ENCODE peak calls at places on chromosomes 6 and 20, in eight cellular contexts. D, L, U, B, Q, N, R and W are unnamed samples.

GRCh38 chr6:36769676-36770499 is 69.4 kb downstream of the CPNE5 start:
- DNase-seq in D (peak), L (no peak), U (peak), B (peak), Q (peak), N (peak), R (peak), W (no peak)

GRCh38 chr20:14700641-14700965 is 363.2 kb upstream of the FLRT3 start:
- DNase-seq in D (peak), L (no peak), U (peak), B (peak), Q (no peak), N (peak), R (no peak), W (no peak)

GRCh38 chr6:105921781-105922180 is 164.4 kb upstream of the PRDM1 start:
- DNase-seq in D (no peak), L (no peak), U (no peak), B (no peak), Q (peak), N (no peak), R (no peak), W (no peak)

GRCh38 chr20:22833851-22834250 is 201.3 kb upstream of the SSTR4 start:
- DNase-seq in D (no peak), L (no peak), U (peak), B (peak), Q (no peak), N (no peak), R (no peak), W (no peak)

GRCh38 chr6:2157441-2158127 is 87.8 kb downstream of the GMDS start:
- DNase-seq in D (peak), L (no peak), U (no peak), B (peak), Q (peak), N (peak), R (peak), W (no peak)

GRCh38 chr6:33591633-33592032 is 11.6 kb upstream of the BAK1 start:
- DNase-seq in D (no peak), L (no peak), U (no peak), B (no peak), Q (no peak), N (no peak), R (no peak), W (no peak)

GRCh38 chr20:10679269-10679668 is 5.5 kb upstream of the JAG1 start:
- DNase-seq in D (peak), L (no peak), U (peak), B (peak), Q (peak), N (no peak), R (peak), W (no peak)

GRCh38 chr6:47520282-47520681 is 42.7 kb downstream of the CD2AP start:
- DNase-seq in D (no peak), L (no peak), U (no peak), B (no peak), Q (no peak), N (no peak), R (no peak), W (no peak)

GRCh38 chr6:37038297-37039198 is 33.1 kb downstream of the FGD2 start:
- DNase-seq in D (no peak), L (no peak), U (no peak), B (no peak), Q (peak), N (peak), R (no peak), W (no peak)

GRCh38 chr6:48068326-48069191 is 42.4 kb downstream of the PTCHD4 start:
- DNase-seq in D (peak), L (no peak), U (no peak), B (no peak), Q (no peak), N (peak), R (no peak), W (peak)

GRCh38 chr6:166203641-166204222 is 36.1 kb upstream of the TBXT start:
- DNase-seq in D (no peak), L (no peak), U (no peak), B (no peak), Q (no peak), N (no peak), R (no peak), W (no peak)

GRCh38 chr20:37873909-37874308 is 29.0 kb upstream of the VSTM2L start:
- DNase-seq in D (no peak), L (no peak), U (no peak), B (no peak), Q (no peak), N (no peak), R (no peak), W (no peak)

GRCh38 chr6:115680621-115681020 is 380.1 kb downstream of the FRK start:
- DNase-seq in D (no peak), L (no peak), U (no peak), B (no peak), Q (no peak), N (no peak), R (no peak), W (no peak)

GRCh38 chr20:40008177-40008576 is 680.9 kb downstream of the MAFB start:
- DNase-seq in D (no peak), L (no peak), U (no peak), B (no peak), Q (peak), N (peak), R (no peak), W (no peak)

GRCh38 chr6:120108061-120108795 is 758.7 kb upstream of the MAN1A1 start:
- DNase-seq in D (no peak), L (peak), U (peak), B (no peak), Q (no peak), N (no peak), R (no peak), W (no peak)

GRCh38 chr20:47800619-47801018 is 15.3 kb upstream of the SULF2 start:
- DNase-seq in D (no peak), L (peak), U (no peak), B (no peak), Q (no peak), N (no peak), R (no peak), W (no peak)

GRCh38 chr20:63552481-63553249 is 1.3 kb upstream of the FNDC11 start:
- DNase-seq in D (no peak), L (peak), U (peak), B (peak), Q (no peak), N (no peak), R (no peak), W (no peak)

GRCh38 chr6:35903679-35904078 is 17.2 kb downstream of the SRPK1 start:
- DNase-seq in D (no peak), L (no peak), U (no peak), B (no peak), Q (no peak), N (no peak), R (no peak), W (no peak)

GRCh38 chr6:7236312-7237209 is 76.4 kb downstream of the SSR1 start:
- DNase-seq in D (no peak), L (peak), U (peak), B (peak), Q (no peak), N (no peak), R (no peak), W (no peak)

GRCh38 chr20:326645-327031 is 1.3 kb downstream of the SOX12 start:
- DNase-seq in D (no peak), L (no peak), U (peak), B (no peak), Q (no peak), N (peak), R (peak), W (no peak)

GRCh38 chr6:141513830-141514229 is 618.9 kb upstream of the GJE1 start:
- DNase-seq in D (no peak), L (no peak), U (no peak), B (no peak), Q (no peak), N (peak), R (peak), W (no peak)

GRCh38 chr20:45946149-45946970 is 11.9 kb downstream of the PCIF1 start:
- DNase-seq in D (peak), L (peak), U (no peak), B (peak), Q (no peak), N (peak), R (no peak), W (no peak)

GRCh38 chr6:166989427-166990034 is 9.7 kb upstream of the CEP43 start:
- DNase-seq in D (peak), L (no peak), U (peak), B (peak), Q (peak), N (peak), R (peak), W (no peak)

GRCh38 chr6:33490198-33490597 is 35.8 kb downstream of the ZBTB9 start:
- DNase-seq in D (no peak), L (peak), U (peak), B (peak), Q (no peak), N (no peak), R (no peak), W (no peak)

GRCh38 chr20:21251278-21251677 is 51.9 kb upstream of the XRN2 start:
- DNase-seq in D (peak), L (no peak), U (peak), B (peak), Q (no peak), N (no peak), R (no peak), W (no peak)

GRCh38 chr6:100620085-100620484 is 155.4 kb upstream of the SIM1 start:
- DNase-seq in D (peak), L (no peak), U (peak), B (peak), Q (peak), N (peak), R (peak), W (no peak)

GRCh38 chr20:2872304-2873009 is 824 bp upstream of the PTPRA start:
- DNase-seq in D (peak), L (peak), U (peak), B (peak), Q (peak), N (peak), R (peak), W (no peak)

GRCh38 chr20:13353261-13353945 is 132.3 kb downstream of the ISM1 start:
- DNase-seq in D (no peak), L (no peak), U (no peak), B (peak), Q (no peak), N (no peak), R (no peak), W (no peak)

GRCh38 chr6:76684881-76685280 is 612.4 kb upstream of the IMPG1 start:
- DNase-seq in D (no peak), L (no peak), U (no peak), B (no peak), Q (peak), N (no peak), R (no peak), W (peak)

GRCh38 chr6:32973144-32973854 is 4.9 kb downstream of the BRD2 start:
- DNase-seq in D (peak), L (peak), U (peak), B (peak), Q (peak), N (peak), R (peak), W (peak)

GRCh38 chr20:199996-200395 is 10.5 kb upstream of the DEFB128 start:
- DNase-seq in D (peak), L (no peak), U (no peak), B (peak), Q (no peak), N (peak), R (no peak), W (no peak)

GRCh38 chr6:104095661-104096416 is 763.9 kb downstream of the HACE1 start:
- DNase-seq in D (no peak), L (no peak), U (no peak), B (no peak), Q (no peak), N (no peak), R (no peak), W (no peak)

GRCh38 chr6:4192173-4192572 is 56.8 kb upstream of the ECI2 start:
- DNase-seq in D (no peak), L (no peak), U (no peak), B (no peak), Q (no peak), N (peak), R (no peak), W (no peak)

GRCh38 chr6:160933256-160933655 is 58.3 kb upstream of the MAP3K4 start:
- DNase-seq in D (no peak), L (no peak), U (no peak), B (no peak), Q (no peak), N (no peak), R (no peak), W (no peak)

GRCh38 chr6:43186706-43187105 is 4.7 kb downstream of the CUL9 start:
- DNase-seq in D (no peak), L (no peak), U (no peak), B (peak), Q (no peak), N (no peak), R (no peak), W (no peak)

GRCh38 chr6:43772571-43773049 is 2.6 kb downstream of the VEGFA start:
- DNase-seq in D (peak), L (no peak), U (no peak), B (no peak), Q (no peak), N (peak), R (peak), W (no peak)

GRCh38 chr6:119716668-119717270 is 367.2 kb upstream of the MAN1A1 start:
- DNase-seq in D (no peak), L (no peak), U (no peak), B (no peak), Q (no peak), N (no peak), R (no peak), W (no peak)

GRCh38 chr6:121881974-121882667 is 446.7 kb downstream of the GJA1 start:
- DNase-seq in D (peak), L (no peak), U (peak), B (peak), Q (peak), N (peak), R (no peak), W (no peak)

GRCh38 chr6:145531822-145532221 is 203.5 kb downstream of the EPM2A start:
- DNase-seq in D (no peak), L (no peak), U (no peak), B (no peak), Q (no peak), N (no peak), R (no peak), W (no peak)

GRCh38 chr6:53359843-53360834 is 11.4 kb upstream of the ELOVL5 start:
- DNase-seq in D (peak), L (peak), U (no peak), B (no peak), Q (peak), N (peak), R (peak), W (no peak)

GRCh38 chr6:150070236-150070860 is 1.4 kb upstream of the ULBP3 start:
- DNase-seq in D (no peak), L (peak), U (peak), B (peak), Q (no peak), N (no peak), R (no peak), W (no peak)
- H2AFZ ChIP-seq in D (no peak), L (no peak), U (no peak), B (no peak), Q (no peak), N (no peak), R (no peak), W (no peak)

GRCh38 chr6:70051197-70051596 is 184.8 kb downstream of the COL19A1 start:
- DNase-seq in D (no peak), L (no peak), U (no peak), B (peak), Q (no peak), N (no peak), R (no peak), W (no peak)
- H2AFZ ChIP-seq in D (no peak), L (no peak), U (no peak), B (no peak), Q (no peak), N (no peak), R (no peak), W (no peak)

GRCh38 chr20:59121714-59122376 is 41.8 kb upstream of the ZNF831 start:
- DNase-seq in D (no peak), L (no peak), U (no peak), B (no peak), Q (no peak), N (no peak), R (no peak), W (no peak)

GRCh38 chr20:59123011-59123676 is 40.5 kb upstream of the ZNF831 start:
- DNase-seq in D (no peak), L (no peak), U (no peak), B (no peak), Q (no peak), N (no peak), R (no peak), W (no peak)

GRCh38 chr20:59123677-59124060 is 40.0 kb upstream of the ZNF831 start:
- DNase-seq in D (no peak), L (no peak), U (no peak), B (no peak), Q (no peak), N (no peak), R (no peak), W (no peak)

GRCh38 chr20:59120919-59121318 is 42.7 kb upstream of the ZNF831 start:
- DNase-seq in D (no peak), L (no peak), U (no peak), B (no peak), Q (no peak), N (no peak), R (no peak), W (no peak)

DNA sequence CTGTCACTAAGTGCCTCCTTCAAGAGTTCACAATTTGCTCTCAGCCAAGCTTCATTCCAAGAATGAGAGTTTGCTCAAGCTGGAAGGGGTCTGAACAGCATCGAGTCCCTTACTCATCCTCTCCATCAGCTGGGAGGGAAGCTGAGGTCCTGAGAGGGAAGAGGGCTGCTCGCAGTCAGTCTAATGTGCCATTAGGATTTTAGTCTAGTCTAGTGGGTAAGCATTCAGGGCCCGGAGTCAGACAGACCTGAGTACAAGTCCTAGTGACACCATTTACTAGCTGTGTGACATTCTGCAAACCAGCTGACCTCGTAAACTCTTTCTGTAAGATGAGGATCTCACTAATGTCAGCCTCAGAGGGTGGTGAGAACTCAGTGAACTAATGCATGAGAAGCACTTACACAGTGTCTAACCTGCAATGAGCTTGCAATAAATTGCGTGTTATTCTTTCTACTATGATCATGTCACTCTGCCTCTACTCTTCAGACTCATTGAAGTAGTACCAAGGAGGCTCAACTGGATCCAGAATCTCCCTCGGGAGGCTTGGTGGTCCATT is 41.2 kb upstream of the ZNF831 start:
- DNase-seq in D (no peak), L (no peak), U (no peak), B (no peak), Q (no peak), N (no peak), R (no peak), W (no peak)
- H2AFZ ChIP-seq in D (no peak), L (no peak), U (no peak), B (no peak), Q (no peak), N (no peak), R (no peak), W (no peak)

DNA sequence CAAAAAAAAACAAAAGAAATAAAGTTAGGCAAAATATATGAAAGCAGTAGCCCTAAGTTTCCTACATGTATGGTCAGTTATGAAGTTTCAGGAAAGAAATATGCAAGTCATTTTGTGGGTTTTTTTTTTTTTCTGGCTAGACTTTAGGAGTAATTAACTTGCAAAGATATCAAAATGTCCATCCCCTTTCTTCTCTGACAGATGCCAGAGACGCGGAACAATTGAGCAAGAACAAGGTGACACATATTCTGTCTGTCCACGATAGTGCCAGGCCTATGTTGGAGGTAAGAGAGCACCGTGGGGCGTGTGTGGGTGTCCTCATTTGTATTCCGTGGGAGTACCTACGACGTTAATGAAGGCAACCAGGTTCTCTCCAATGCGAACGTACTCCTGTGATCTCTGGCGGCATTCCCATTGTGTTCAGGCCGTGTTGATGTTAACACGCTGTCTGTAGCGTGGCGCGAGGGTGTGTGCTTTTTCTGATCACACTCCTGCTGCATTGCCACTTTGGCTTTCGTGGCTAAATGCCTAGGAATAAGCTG is 19.5 kb downstream of the DUSP22 start:
- DNase-seq in D (peak), L (no peak), U (no peak), B (no peak), Q (no peak), N (no peak), R (no peak), W (no peak)
- H2AFZ ChIP-seq in D (no peak), L (no peak), U (no peak), B (no peak), Q (peak), N (no peak), R (no peak), W (no peak)

GRCh38 chr6:26204332-26205160 is 117.3 kb downstream of the HFE start:
- DNase-seq in D (peak), L (peak), U (peak), B (peak), Q (peak), N (peak), R (peak), W (peak)

GRCh38 chr6:26205625-26206574 is 118.7 kb downstream of the HFE start:
- DNase-seq in D (peak), L (peak), U (peak), B (peak), Q (peak), N (peak), R (peak), W (no peak)

GRCh38 chr6:26202811-26203583 is 115.8 kb downstream of the HFE start:
- DNase-seq in D (no peak), L (no peak), U (no peak), B (no peak), Q (no peak), N (no peak), R (no peak), W (no peak)

GRCh38 chr6:26207248-26207801 is 120.1 kb downstream of the HFE start:
- DNase-seq in D (no peak), L (no peak), U (no peak), B (no peak), Q (no peak), N (no peak), R (no peak), W (no peak)

DNA sequence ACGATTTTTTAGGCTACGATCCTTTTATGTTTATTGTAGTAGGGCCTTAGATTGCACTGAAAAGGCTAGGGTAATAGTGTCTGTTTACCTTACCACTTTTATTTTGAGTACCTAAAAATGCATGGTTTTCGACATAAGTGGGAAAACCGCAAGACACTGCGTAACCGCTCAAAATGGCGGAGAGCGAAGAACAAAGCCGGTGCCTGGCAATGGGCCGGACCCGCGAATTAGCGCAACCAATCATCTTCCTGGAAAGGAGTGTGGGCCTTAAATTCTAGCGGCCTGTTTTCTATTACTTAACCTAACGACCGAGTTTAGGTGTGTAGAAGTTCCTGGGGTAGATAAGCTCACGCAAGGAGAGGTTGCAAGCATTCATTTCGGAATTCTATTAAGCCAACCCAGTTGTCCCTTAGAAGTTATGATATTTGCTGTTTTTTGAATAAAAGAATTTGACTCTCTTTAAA is 118.0 kb downstream of the HFE start:
- DNase-seq in D (peak), L (peak), U (peak), B (peak), Q (peak), N (peak), R (peak), W (no peak)
- H2AFZ ChIP-seq in D (no peak), L (peak), U (peak), B (peak), Q (no peak), N (peak), R (no peak), W (no peak)